ENCODE peak calls at places on chromosome 16, in nine cellular contexts. One of them, this sample, is unnamed.

GRCh38 chr16:80743772-80744171 is 60.6 kb downstream of the CDYL2 start:
- ATAC-seq in activated CD8-positive, alpha-beta T cell treated with anti-CD3 and anti-CD28 coated beads for 36 hours: no peak
- ATAC-seq in foreskin keratinocyte: peak; percentile 61
- ATAC-seq in GM12878: no peak
- ATAC-seq in sciatic nerve: no peak
- ATAC-seq in pancreas: no peak
- ATAC-seq in heart right ventricle: no peak
- ATAC-seq in PC-3: no peak
- ATAC-seq in activated B cell treated with CpG ODN at 0.5 μM for 24 hours: no peak
- ATAC-seq in this sample: no peak

GRCh38 chr16:18800674-18801196 is 614 bp downstream of the ARL6IP1 start:
- ATAC-seq in sciatic nerve: peak; percentile 14
- ATAC-seq in pancreas: peak; percentile 12
- ATAC-seq in activated B cell treated with CpG ODN at 0.5 μM for 24 hours: peak; percentile 42
- ATAC-seq in PC-3: no peak
- ATAC-seq in heart right ventricle: peak; percentile 36
- ATAC-seq in foreskin keratinocyte: no peak
- ATAC-seq in activated CD8-positive, alpha-beta T cell treated with anti-CD3 and anti-CD28 coated beads for 36 hours: no peak
- ATAC-seq in GM12878: peak; percentile 57
- ATAC-seq in this sample: no peak

GRCh38 chr16:10965440-10966039 is 21.2 kb downstream of the CLEC16A start:
- ATAC-seq in pancreas: no peak
- ATAC-seq in heart right ventricle: no peak
- ATAC-seq in sciatic nerve: no peak
- ATAC-seq in activated CD8-positive, alpha-beta T cell treated with anti-CD3 and anti-CD28 coated beads for 36 hours: peak; percentile 49
- ATAC-seq in PC-3: no peak
- ATAC-seq in GM12878: peak; percentile 74
- ATAC-seq in foreskin keratinocyte: no peak
- ATAC-seq in activated B cell treated with CpG ODN at 0.5 μM for 24 hours: peak; percentile 84
- ATAC-seq in this sample: no peak

GRCh38 chr16:67200491-67200890 is 1.6 kb downstream of the ELMO3 start:
- ATAC-seq in pancreas: no peak
- ATAC-seq in heart right ventricle: no peak
- ATAC-seq in activated CD8-positive, alpha-beta T cell treated with anti-CD3 and anti-CD28 coated beads for 36 hours: no peak
- ATAC-seq in sciatic nerve: no peak
- ATAC-seq in GM12878: no peak
- ATAC-seq in foreskin keratinocyte: no peak
- ATAC-seq in activated B cell treated with CpG ODN at 0.5 μM for 24 hours: no peak
- ATAC-seq in PC-3: no peak
- ATAC-seq in this sample: no peak

GRCh38 chr16:87844809-87845208 is 24.5 kb downstream of the SLC7A5 start:
- ATAC-seq in foreskin keratinocyte: no peak
- ATAC-seq in GM12878: no peak
- ATAC-seq in pancreas: no peak
- ATAC-seq in activated CD8-positive, alpha-beta T cell treated with anti-CD3 and anti-CD28 coated beads for 36 hours: no peak
- ATAC-seq in activated B cell treated with CpG ODN at 0.5 μM for 24 hours: no peak
- ATAC-seq in heart right ventricle: no peak
- ATAC-seq in sciatic nerve: no peak
- ATAC-seq in PC-3: no peak
- ATAC-seq in this sample: no peak

GRCh38 chr16:58012481-58012880 is 11.3 kb downstream of the USB1 start:
- ATAC-seq in pancreas: no peak
- ATAC-seq in activated CD8-positive, alpha-beta T cell treated with anti-CD3 and anti-CD28 coated beads for 36 hours: no peak
- ATAC-seq in activated B cell treated with CpG ODN at 0.5 μM for 24 hours: no peak
- ATAC-seq in GM12878: no peak
- ATAC-seq in sciatic nerve: no peak
- ATAC-seq in PC-3: no peak
- ATAC-seq in foreskin keratinocyte: no peak
- ATAC-seq in heart right ventricle: no peak
- ATAC-seq in this sample: no peak

GRCh38 chr16:66523861-66524354 is 26.0 kb downstream of the TK2 start:
- ATAC-seq in foreskin keratinocyte: no peak
- ATAC-seq in sciatic nerve: peak; percentile 61
- ATAC-seq in activated CD8-positive, alpha-beta T cell treated with anti-CD3 and anti-CD28 coated beads for 36 hours: peak; percentile 25
- ATAC-seq in heart right ventricle: peak; percentile 38
- ATAC-seq in activated B cell treated with CpG ODN at 0.5 μM for 24 hours: peak; percentile 41
- ATAC-seq in PC-3: no peak
- ATAC-seq in pancreas: no peak
- ATAC-seq in GM12878: peak; percentile 64
- ATAC-seq in this sample: no peak

GRCh38 chr16:86029131-86029741 is 130.3 kb downstream of the IRF8 start:
- ATAC-seq in activated B cell treated with CpG ODN at 0.5 μM for 24 hours: no peak
- ATAC-seq in heart right ventricle: peak; percentile 80
- ATAC-seq in foreskin keratinocyte: no peak
- ATAC-seq in PC-3: no peak
- ATAC-seq in activated CD8-positive, alpha-beta T cell treated with anti-CD3 and anti-CD28 coated beads for 36 hours: no peak
- ATAC-seq in GM12878: no peak
- ATAC-seq in sciatic nerve: peak; percentile 35
- ATAC-seq in pancreas: no peak
- ATAC-seq in this sample: peak; percentile 55

GRCh38 chr16:83037102-83037501 is 410.3 kb downstream of the CDH13 start:
- ATAC-seq in sciatic nerve: no peak
- ATAC-seq in foreskin keratinocyte: no peak
- ATAC-seq in activated CD8-positive, alpha-beta T cell treated with anti-CD3 and anti-CD28 coated beads for 36 hours: no peak
- ATAC-seq in activated B cell treated with CpG ODN at 0.5 μM for 24 hours: no peak
- ATAC-seq in PC-3: no peak
- ATAC-seq in heart right ventricle: peak; percentile 26
- ATAC-seq in pancreas: no peak
- ATAC-seq in GM12878: no peak
- ATAC-seq in this sample: no peak

GRCh38 chr16:12678983-12679382 is 124.7 kb downstream of the CPPED1 start:
- ATAC-seq in sciatic nerve: no peak
- ATAC-seq in heart right ventricle: no peak
- ATAC-seq in activated B cell treated with CpG ODN at 0.5 μM for 24 hours: no peak
- ATAC-seq in pancreas: no peak
- ATAC-seq in activated CD8-positive, alpha-beta T cell treated with anti-CD3 and anti-CD28 coated beads for 36 hours: no peak
- ATAC-seq in foreskin keratinocyte: no peak
- ATAC-seq in PC-3: no peak
- ATAC-seq in GM12878: no peak
- ATAC-seq in this sample: no peak

GRCh38 chr16:84839054-84839453 is 19.3 kb downstream of the CRISPLD2 start:
- ATAC-seq in pancreas: no peak
- ATAC-seq in activated CD8-positive, alpha-beta T cell treated with anti-CD3 and anti-CD28 coated beads for 36 hours: no peak
- ATAC-seq in heart right ventricle: no peak
- ATAC-seq in activated B cell treated with CpG ODN at 0.5 μM for 24 hours: no peak
- ATAC-seq in GM12878: no peak
- ATAC-seq in sciatic nerve: peak; percentile 10
- ATAC-seq in foreskin keratinocyte: peak; percentile 3
- ATAC-seq in PC-3: peak; percentile 32
- ATAC-seq in this sample: no peak

GRCh38 chr16:68075980-68076379 is 9.2 kb upstream of the NFATC3 start:
- ATAC-seq in foreskin keratinocyte: no peak
- ATAC-seq in activated CD8-positive, alpha-beta T cell treated with anti-CD3 and anti-CD28 coated beads for 36 hours: no peak
- ATAC-seq in GM12878: no peak
- ATAC-seq in heart right ventricle: no peak
- ATAC-seq in PC-3: no peak
- ATAC-seq in pancreas: no peak
- ATAC-seq in sciatic nerve: no peak
- ATAC-seq in activated B cell treated with CpG ODN at 0.5 μM for 24 hours: no peak
- ATAC-seq in this sample: no peak

GRCh38 chr16:59535298-59535697 is 801.2 kb upstream of the GOT2 start:
- ATAC-seq in sciatic nerve: no peak
- ATAC-seq in heart right ventricle: no peak
- ATAC-seq in PC-3: no peak
- ATAC-seq in foreskin keratinocyte: no peak
- ATAC-seq in activated CD8-positive, alpha-beta T cell treated with anti-CD3 and anti-CD28 coated beads for 36 hours: no peak
- ATAC-seq in pancreas: no peak
- ATAC-seq in GM12878: no peak
- ATAC-seq in activated B cell treated with CpG ODN at 0.5 μM for 24 hours: no peak
- ATAC-seq in this sample: no peak

GRCh38 chr16:66585477-66586239 is 6.4 kb downstream of the CMTM2 start:
- ATAC-seq in PC-3: no peak
- ATAC-seq in pancreas: no peak
- ATAC-seq in foreskin keratinocyte: no peak
- ATAC-seq in GM12878: no peak
- ATAC-seq in heart right ventricle: peak; percentile 67
- ATAC-seq in activated CD8-positive, alpha-beta T cell treated with anti-CD3 and anti-CD28 coated beads for 36 hours: no peak
- ATAC-seq in sciatic nerve: peak; percentile 38
- ATAC-seq in activated B cell treated with CpG ODN at 0.5 μM for 24 hours: no peak
- ATAC-seq in this sample: no peak

GRCh38 chr16:85002099-85002541 is 9.2 kb downstream of the ZDHHC7 start:
- ATAC-seq in pancreas: peak; percentile 39
- ATAC-seq in sciatic nerve: peak; percentile 36
- ATAC-seq in foreskin keratinocyte: no peak
- ATAC-seq in GM12878: no peak
- ATAC-seq in heart right ventricle: peak; percentile 2
- ATAC-seq in activated CD8-positive, alpha-beta T cell treated with anti-CD3 and anti-CD28 coated beads for 36 hours: no peak
- ATAC-seq in activated B cell treated with CpG ODN at 0.5 μM for 24 hours: no peak
- ATAC-seq in PC-3: no peak
- ATAC-seq in this sample: no peak

GRCh38 chr16:10988164-10988803 is 43.9 kb downstream of the CLEC16A start:
- ATAC-seq in sciatic nerve: no peak
- ATAC-seq in activated CD8-positive, alpha-beta T cell treated with anti-CD3 and anti-CD28 coated beads for 36 hours: peak; percentile 93
- ATAC-seq in pancreas: no peak
- ATAC-seq in activated B cell treated with CpG ODN at 0.5 μM for 24 hours: peak; percentile 88
- ATAC-seq in PC-3: no peak
- ATAC-seq in heart right ventricle: no peak
- ATAC-seq in foreskin keratinocyte: no peak
- ATAC-seq in GM12878: peak; percentile 83
- ATAC-seq in this sample: no peak

GRCh38 chr16:18852647-18853046 is 51.3 kb upstream of the ARL6IP1 start:
- ATAC-seq in pancreas: no peak
- ATAC-seq in heart right ventricle: no peak
- ATAC-seq in foreskin keratinocyte: no peak
- ATAC-seq in sciatic nerve: no peak
- ATAC-seq in PC-3: no peak
- ATAC-seq in GM12878: no peak
- ATAC-seq in activated CD8-positive, alpha-beta T cell treated with anti-CD3 and anti-CD28 coated beads for 36 hours: no peak
- ATAC-seq in activated B cell treated with CpG ODN at 0.5 μM for 24 hours: no peak
- ATAC-seq in this sample: no peak

GRCh38 chr16:22300427-22301071 is 3.3 kb downstream of the POLR3E start:
- ATAC-seq in GM12878: peak; percentile 19
- ATAC-seq in foreskin keratinocyte: no peak
- ATAC-seq in activated B cell treated with CpG ODN at 0.5 μM for 24 hours: no peak
- ATAC-seq in PC-3: peak; percentile 16
- ATAC-seq in sciatic nerve: no peak
- ATAC-seq in activated CD8-positive, alpha-beta T cell treated with anti-CD3 and anti-CD28 coated beads for 36 hours: no peak
- ATAC-seq in heart right ventricle: peak; percentile 28
- ATAC-seq in pancreas: no peak
- ATAC-seq in this sample: no peak

GRCh38 chr16:75287708-75288107 is 36.3 kb upstream of the BCAR1 start:
- ATAC-seq in pancreas: no peak
- ATAC-seq in foreskin keratinocyte: peak; percentile 4
- ATAC-seq in sciatic nerve: peak; percentile 24
- ATAC-seq in GM12878: peak; percentile 44
- ATAC-seq in heart right ventricle: no peak
- ATAC-seq in activated B cell treated with CpG ODN at 0.5 μM for 24 hours: no peak
- ATAC-seq in activated CD8-positive, alpha-beta T cell treated with anti-CD3 and anti-CD28 coated beads for 36 hours: no peak
- ATAC-seq in PC-3: no peak
- ATAC-seq in this sample: no peak